ENCODE peak calls at places on chromosomes 2 and 18, in seven cellular contexts. T is stimulated activated CD8-positive, alpha-beta memory T cell treated with anti-CD3 and anti-CD28 coated beads, Interleukin-15, amount 100 ng/mL, for 24 hours; W is GM20000; R is sigmoid colon; Y is HuH-7; C is NCI-H1092 treated with DMSO at 0.1 percent for 48 hours; H is activated CD4-positive, alpha-beta T cell treated with anti-CD3 and anti-CD28 coated beads for 36 hours. K is an unnamed sample.

GRCh38 chr2:237701033-237701858 is 73.9 kb downstream of the LRRFIP1 start:
- DNase-seq in H (peak), T (no peak), Y (no peak), C (no peak), R (no peak), W (no peak), K (no peak)

GRCh38 chr18:13136689-13137040 is 81.9 kb upstream of the LDLRAD4 start:
- DNase-seq in W (no peak), H (peak), C (peak), Y (peak), R (no peak), T (no peak), K (no peak)

GRCh38 chr2:198775737-198776136 is 682.0 kb downstream of the SATB2 start:
- DNase-seq in T (no peak), H (no peak), Y (no peak), C (no peak), W (no peak), R (no peak), K (no peak)

GRCh38 chr2:240296104-240296406 is 139.4 kb upstream of the GPC1 start:
- DNase-seq in W (no peak), C (no peak), T (no peak), R (no peak), Y (no peak), H (no peak), K (no peak)

GRCh38 chr2:133642831-133643230 is 74.6 kb upstream of the NCKAP5 start:
- DNase-seq in T (no peak), R (no peak), W (no peak), H (no peak), C (no peak), Y (no peak), K (no peak)

GRCh38 chr2:121689356-121689755 is 40.1 kb upstream of the CLASP1 start:
- DNase-seq in W (no peak), T (no peak), H (no peak), R (peak), C (peak), Y (peak), K (no peak)

GRCh38 chr2:47265158-47265557 is 110.0 kb upstream of the STPG4 start:
- DNase-seq in C (no peak), H (no peak), Y (no peak), R (peak), T (no peak), W (no peak), K (no peak)

GRCh38 chr2:127176371-127177311 is 43.5 kb downstream of the CYP27C1 start:
- DNase-seq in Y (no peak), T (no peak), W (no peak), C (peak), R (peak), H (no peak), K (no peak)

GRCh38 chr18:46250812-46251173 is 146.6 kb downstream of the HAUS1 start:
- DNase-seq in H (no peak), C (no peak), R (no peak), T (no peak), Y (no peak), W (no peak), K (no peak)

GRCh38 chr2:55620123-55620779 is 2.8 kb upstream of the PPP4R3B start:
- DNase-seq in Y (no peak), R (no peak), H (peak), C (no peak), W (no peak), T (no peak), K (no peak)

GRCh38 chr2:170222298-170222697 is 44.4 kb downstream of the MYO3B start:
- DNase-seq in T (no peak), W (no peak), C (no peak), H (no peak), R (no peak), Y (no peak), K (no peak)

GRCh38 chr2:16348821-16349515 is 316.7 kb downstream of the CYRIA start:
- DNase-seq in Y (no peak), H (no peak), T (no peak), R (no peak), C (no peak), W (no peak), K (no peak)

GRCh38 chr2:64639691-64640090 is 14.0 kb downstream of the SERTAD2 start:
- DNase-seq in W (no peak), T (no peak), Y (no peak), C (no peak), H (no peak), R (no peak), K (no peak)

GRCh38 chr2:160375802-160376469 is 117.7 kb downstream of the RBMS1 start:
- DNase-seq in T (no peak), Y (no peak), H (no peak), R (no peak), W (no peak), C (no peak), K (no peak)

GRCh38 chr2:212892193-212892592 is 259.2 kb downstream of the IKZF2 start:
- DNase-seq in C (peak), W (no peak), T (no peak), Y (peak), R (no peak), H (no peak), K (no peak)

GRCh38 chr2:16332681-16333519 is 332.7 kb downstream of the CYRIA start:
- DNase-seq in C (no peak), H (no peak), W (no peak), R (no peak), Y (no peak), T (no peak), K (no peak)

GRCh38 chr18:4888251-4888650 is 308.8 kb downstream of the AKAIN1 start:
- DNase-seq in Y (no peak), R (no peak), C (no peak), H (no peak), W (no peak), T (no peak), K (no peak)

K was measured in chondrocyte.